ENCODE peak calls at places on chromosomes 13 and 19, in ten cellular contexts. P is T-helper 2 cell treated with Interferon-gamma antibody and Interleukin-4, amounts not matched to agents 5 μg/mL and 100 μg/mL, for 36 hours; Y is activated T-helper 9 cell treated with anti-CD3 and anti-CD28 coated beads, Interleukin-2, amount 50 U/mL, for 16 hours; G is kidney tubule cell; H is fibroblast of lung; B is DND-41; N is type B pancreatic cell; E is SJSA1; I is DMS153; S is left colon. Q is an unnamed sample.

GRCh38 chr19:18319591-18320135 is 3.2 kb downstream of the LSM4 start:
- DNase-seq in S (peak), E (no peak), H (no peak), I (no peak), Y (no peak), G (no peak), N (no peak), B (no peak), P (no peak), Q (peak)

GRCh38 chr19:17180997-17181702 is 34.0 kb upstream of the USE1 start:
- DNase-seq in P (no peak), N (no peak), S (no peak), I (no peak), H (no peak), B (no peak), E (no peak), G (no peak), Y (no peak), Q (no peak)

GRCh38 chr13:74770361-74770760 is 636.2 kb upstream of the KLF12 start:
- DNase-seq in H (peak), N (no peak), S (no peak), I (no peak), E (no peak), G (peak), B (no peak), P (no peak), Y (no peak), Q (no peak)

GRCh38 chr19:18650468-18651001 is 13.7 kb downstream of the KLHL26 start:
- DNase-seq in N (no peak), P (no peak), Y (no peak), H (peak), S (peak), I (no peak), G (no peak), B (no peak), E (no peak), Q (no peak)

GRCh38 chr13:42320375-42320787 is 48.4 kb downstream of the AKAP11 start:
- DNase-seq in G (no peak), P (no peak), I (no peak), S (no peak), E (no peak), N (no peak), Y (no peak), B (no peak), H (no peak), Q (no peak)

GRCh38 chr13:36157475-36157874 is 26.3 kb upstream of the DCLK1 start:
- DNase-seq in P (no peak), I (peak), G (no peak), E (no peak), Y (no peak), B (no peak), H (no peak), N (no peak), S (no peak), Q (peak)

GRCh38 chr13:59409651-59410200 is 754.0 kb downstream of the DIAPH3 start:
- DNase-seq in S (no peak), I (no peak), B (no peak), P (no peak), N (no peak), E (no peak), G (no peak), Y (no peak), H (no peak), Q (no peak)

GRCh38 chr19:13234518-13234917 is 84.3 kb downstream of the IER2 start:
- DNase-seq in E (peak), Y (peak), S (peak), N (no peak), G (peak), P (no peak), I (no peak), B (peak), H (peak), Q (no peak)

GRCh38 chr13:109275848-109276247 is 510.5 kb downstream of the IRS2 start:
- DNase-seq in Y (no peak), P (no peak), N (no peak), E (peak), I (peak), G (peak), S (peak), H (no peak), B (no peak), Q (peak)

GRCh38 chr13:59346861-59347470 is 816.8 kb downstream of the DIAPH3 start:
- DNase-seq in P (no peak), E (no peak), G (no peak), S (no peak), N (no peak), I (no peak), H (peak), Y (no peak), B (no peak), Q (no peak)

GRCh38 chr13:49022472-49023144 is 46.9 kb downstream of the FNDC3A start:
- DNase-seq in B (no peak), S (no peak), E (no peak), N (no peak), G (peak), H (peak), I (no peak), Y (no peak), P (no peak), Q (no peak)

GRCh38 chr19:55273978-55274707 is 5.8 kb downstream of the HSPBP1 start:
- DNase-seq in Y (no peak), G (no peak), I (no peak), H (no peak), E (no peak), S (no peak), N (no peak), P (no peak), B (no peak), Q (no peak)

GRCh38 chr19:19461671-19462622 is 53.4 kb downstream of the TSSK6 start:
- DNase-seq in G (peak), H (peak), I (no peak), E (no peak), P (no peak), B (no peak), Y (no peak), N (no peak), S (peak), Q (no peak)

GRCh38 chr13:94400874-94401273 is 78.6 kb downstream of the DCT start:
- DNase-seq in S (no peak), B (no peak), I (no peak), P (no peak), Y (no peak), H (no peak), G (no peak), N (no peak), E (no peak), Q (peak)

GRCh38 chr13:76737526-76737925 is 148.7 kb downstream of the KCTD12 start:
- DNase-seq in N (no peak), S (no peak), P (no peak), H (no peak), I (no peak), B (no peak), Y (no peak), G (no peak), E (no peak), Q (no peak)

GRCh38 chr13:46672338-46673090 is 119.5 kb downstream of the LRCH1 start:
- DNase-seq in I (no peak), E (no peak), G (no peak), B (no peak), N (no peak), H (no peak), Y (no peak), P (no peak), S (no peak), Q (no peak)

GRCh38 chr19:676343-677105 is at the start of gene FSTL3:
- DNase-seq in H (peak), E (peak), B (no peak), N (no peak), P (no peak), S (no peak), Y (no peak), I (no peak), G (peak), Q (no peak)

GRCh38 chr13:45015300-45015699 is 26.0 kb downstream of the GPALPP1 start:
- DNase-seq in H (no peak), S (no peak), N (no peak), E (no peak), I (no peak), G (peak), Y (no peak), B (no peak), P (no peak), Q (no peak)

GRCh38 chr13:36628986-36629385 is 44.8 kb upstream of the SERTM1 start:
- DNase-seq in G (no peak), N (no peak), B (no peak), H (no peak), I (no peak), E (no peak), Y (no peak), P (no peak), S (no peak), Q (no peak)

GRCh38 chr13:98847780-98848179 is 95.3 kb upstream of the SLC15A1 start:
- DNase-seq in N (no peak), S (no peak), E (peak), I (no peak), B (no peak), G (no peak), Y (no peak), H (no peak), P (no peak), Q (no peak)

GRCh38 chr13:36362251-36362650 is 16.1 kb upstream of the SPART start:
- DNase-seq in N (no peak), S (no peak), G (peak), H (peak), I (no peak), Y (no peak), B (no peak), E (no peak), P (no peak), Q (peak)

GRCh38 chr19:20367811-20368294 is 197.7 kb downstream of the ZNF737 start:
- DNase-seq in N (no peak), B (no peak), H (no peak), P (no peak), I (peak), Y (no peak), E (no peak), G (peak), S (no peak), Q (peak)

GRCh38 chr19:19206938-19207337 is 3.7 kb upstream of the NR2C2AP start:
- DNase-seq in Y (no peak), I (no peak), P (no peak), B (no peak), S (no peak), N (no peak), E (no peak), G (no peak), H (no peak), Q (no peak)

GRCh38 chr13:23870356-23871146 is 18.6 kb downstream of the MIPEP start:
- DNase-seq in G (no peak), H (peak), P (no peak), Y (no peak), S (no peak), I (no peak), N (no peak), E (no peak), B (no peak), Q (no peak)